ENCODE peak calls at places on chromosomes 6 and 20, in five cellular contexts. M is pancreas, Q is GM23248, T is ascending aorta, R is fibroblast of lung. I is an unnamed sample.
A peak's percentile ranks its signal among the peaks of the same experiment; 100 is the strongest.

GRCh38 chr6:55437141-55437540 is 109.9 kb downstream of the GFRAL start:
- DNase-seq in M (no peak), Q (no peak), T (no peak), R (no peak), I (no peak)

GRCh38 chr6:82894653-82895259 is 170.9 kb downstream of the UBE3D start:
- DNase-seq in M (no peak), Q (no peak), T (no peak), R (no peak), I (no peak)

GRCh38 chr20:49907405-49908257 is 7.7 kb downstream of the SPATA2 start:
- DNase-seq in M (no peak), Q (no peak), T (no peak), R (no peak), I (no peak)

GRCh38 chr6:19934996-19935591 is 97.9 kb downstream of the ID4 start:
- DNase-seq in M (no peak), Q (no peak), T (no peak), R (no peak), I (no peak)

GRCh38 chr6:90251295-90251992 is 45.2 kb downstream of the BACH2 start:
- DNase-seq in M (no peak), Q (no peak), T (no peak), R (peak; percentile 37), I (peak; percentile 15)

GRCh38 chr20:45970646-45971424 is 1.2 kb downstream of the ZNF335 start:
- DNase-seq in M (no peak), Q (peak; percentile 75), T (no peak), R (peak; percentile 37), I (no peak)

GRCh38 chr20:36454664-36455427 is 86.5 kb upstream of the MYL9 start:
- DNase-seq in M (no peak), Q (peak; percentile 17), T (no peak), R (peak; percentile 21), I (no peak)

GRCh38 chr6:43735642-43736199 is 34.3 kb upstream of the VEGFA start:
- DNase-seq in M (no peak), Q (no peak), T (no peak), R (no peak), I (peak; percentile 55)

GRCh38 chr6:38567436-38567835 is 72.3 kb downstream of the BTBD9 start:
- DNase-seq in M (peak; percentile 63), Q (peak; percentile 87), T (no peak), R (peak; percentile 90), I (no peak)

GRCh38 chr6:11585426-11586016 is 48.0 kb downstream of the TMEM170B start:
- DNase-seq in M (no peak), Q (peak; percentile 67), T (no peak), R (peak; percentile 50), I (no peak)

GRCh38 chr6:81638366-81638765 is 114.1 kb downstream of the TENT5A start:
- DNase-seq in M (no peak), Q (no peak), T (no peak), R (no peak), I (no peak)

GRCh38 chr6:105981002-105981887 is 104.9 kb upstream of the PRDM1 start:
- DNase-seq in M (peak; percentile 66), Q (peak; percentile 60), T (no peak), R (peak; percentile 33), I (no peak)

GRCh38 chr6:98841114-98841513 is 6.7 kb downstream of the POU3F2 start:
- DNase-seq in M (no peak), Q (no peak), T (no peak), R (peak; percentile 9), I (no peak)

GRCh38 chr20:25706793-25707192 is 10.1 kb upstream of the ZNF337 start:
- DNase-seq in M (no peak), Q (no peak), T (no peak), R (no peak), I (no peak)

GRCh38 chr6:14278000-14278399 is 160.4 kb downstream of the CD83 start:
- DNase-seq in M (no peak), Q (no peak), T (no peak), R (peak; percentile 20), I (no peak)

GRCh38 chr20:48202334-48202733 is 417.1 kb upstream of the SULF2 start:
- DNase-seq in M (no peak), Q (no peak), T (no peak), R (no peak), I (no peak)

GRCh38 chr20:10075606-10076005 is 40.8 kb downstream of the ANKEF1 start:
- DNase-seq in M (no peak), Q (no peak), T (no peak), R (no peak), I (no peak)

GRCh38 chr6:111921108-111921507 is 47.9 kb upstream of the FYN start:
- DNase-seq in M (no peak), Q (no peak), T (no peak), R (no peak), I (no peak)

GRCh38 chr20:25033941-25034335 is 24.0 kb downstream of the ACSS1 start:
- DNase-seq in M (peak; percentile 29), Q (no peak), T (no peak), R (no peak), I (no peak)

GRCh38 chr20:46575794-46576495 is 25.5 kb upstream of the OCSTAMP start:
- DNase-seq in M (no peak), Q (no peak), T (no peak), R (no peak), I (no peak)

GRCh38 chr6:27159725-27160124 is 87.8 kb upstream of the PRSS16 start:
- DNase-seq in M (no peak), Q (no peak), T (no peak), R (no peak), I (no peak)

GRCh38 chr6:169224716-169225115 is 28.9 kb downstream of the THBS2 start:
- DNase-seq in M (no peak), Q (no peak), T (no peak), R (no peak), I (no peak)

GRCh38 chr6:38503032-38503784 is 136.5 kb downstream of the BTBD9 start:
- DNase-seq in M (no peak), Q (no peak), T (no peak), R (no peak), I (no peak)

GRCh38 chr6:153145591-153145990 is 14.5 kb upstream of the RGS17 start:
- DNase-seq in M (no peak), Q (no peak), T (no peak), R (no peak), I (no peak)

DNA sequence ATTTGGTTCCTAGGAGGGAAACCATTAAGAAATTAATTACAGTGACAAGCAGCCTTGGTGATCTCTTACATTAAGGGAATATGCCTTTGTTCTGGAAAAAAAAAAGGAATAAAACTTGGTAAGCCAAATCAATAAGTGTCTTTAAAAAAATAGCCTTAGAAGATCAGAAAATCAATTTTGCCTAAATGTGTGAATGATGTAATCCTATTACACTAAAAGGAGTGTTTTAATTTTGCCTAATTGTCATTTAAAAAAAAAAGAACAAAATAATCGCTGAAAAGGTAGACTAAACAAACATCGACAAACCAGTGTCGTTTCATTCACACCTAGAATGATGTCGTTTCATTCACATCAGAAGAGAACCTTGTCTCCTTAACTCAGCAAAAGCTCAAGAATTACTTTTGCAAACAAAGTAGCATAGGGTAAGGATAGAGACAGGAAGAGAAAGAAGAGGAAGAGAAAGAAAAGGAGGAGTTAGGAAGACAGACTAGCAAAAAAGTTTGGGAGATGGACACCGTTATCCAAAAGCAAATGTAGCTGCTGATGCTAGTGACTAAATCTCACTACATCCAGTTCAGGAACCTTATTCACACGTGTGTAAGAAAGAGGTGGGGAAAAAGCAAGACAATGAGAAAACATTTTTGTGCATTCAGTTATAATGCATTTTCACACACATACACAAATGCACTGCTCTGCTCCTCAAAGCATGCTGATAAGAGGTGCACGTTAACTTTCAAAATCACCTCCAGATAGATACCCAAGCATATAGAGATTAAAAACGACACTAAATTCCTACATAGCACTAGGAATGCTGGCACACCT is 60.6 kb downstream of the HIVEP2 start:
- DNase-seq in M (no peak), Q (peak; percentile 26), T (no peak), R (no peak), I (no peak)
- H3K27ac ChIP-seq in M (peak overlapping the region; percentile 39), Q (peak overlapping the region; percentile 84), T (peak overlapping the region; percentile 60), R (peak overlapping the region; percentile 84), I (peak overlapping the region; percentile 80)

GRCh38 chr6:17493286-17493685 is 99.9 kb downstream of the CAP2 start:
- DNase-seq in M (no peak), Q (peak; percentile 72), T (no peak), R (peak; percentile 92), I (no peak)
- H3K4me1 ChIP-seq in M (no peaks in the 10 kb centered on the region), Q (peaks cover 8% of the 10 kb centered on the region), T (no peaks in the 10 kb centered on the region), R (peaks cover 4% of the 10 kb centered on the region), I (no peaks in the 10 kb centered on the region)

DNA sequence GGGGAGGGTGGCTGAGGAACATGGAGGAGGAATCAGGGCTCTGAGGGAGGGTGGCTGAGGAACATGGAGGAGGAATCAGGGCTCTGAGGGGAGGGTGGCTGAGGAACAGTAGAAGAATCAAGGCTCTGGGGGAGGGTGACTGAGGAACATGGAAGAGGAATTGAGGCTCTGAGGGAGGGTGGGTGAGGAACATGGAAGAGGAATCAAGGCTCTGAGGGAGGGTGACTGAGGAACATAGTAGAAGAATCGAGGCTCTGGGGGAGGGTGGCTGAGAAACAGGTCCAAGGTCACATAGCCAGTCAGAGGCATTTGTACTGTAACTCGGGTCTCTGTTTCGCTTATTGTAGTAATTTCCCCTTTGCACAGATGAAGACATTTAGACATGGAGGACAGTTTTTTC is 164.8 kb downstream of the SOBP start:
- DNase-seq in M (no peak), Q (no peak), T (no peak), R (no peak), I (no peak)
- H3K27ac ChIP-seq in M (no peak overlapping the region), Q (no peak overlapping the region), T (no peak overlapping the region), R (no peak overlapping the region), I (no peak overlapping the region)

DNA sequence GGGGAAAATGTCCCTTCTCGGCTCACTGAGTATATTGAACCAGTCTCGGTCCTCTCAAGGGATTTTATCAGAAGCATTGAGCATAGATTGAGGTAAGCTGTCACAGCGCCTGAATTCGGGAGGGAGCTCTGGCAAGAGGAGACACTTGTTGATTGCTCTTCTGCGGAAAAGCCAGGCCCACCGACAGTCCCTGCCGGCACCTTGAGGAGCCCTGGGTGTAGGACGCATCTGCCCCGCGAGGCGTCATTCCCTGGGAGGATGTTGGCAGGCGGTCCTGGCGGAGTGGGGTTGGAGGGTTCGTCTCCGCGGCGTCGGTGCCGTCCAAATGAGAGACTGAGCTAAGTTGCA is 829 bp downstream of the FBXO9 start:
- DNase-seq in M (peak; percentile 74), Q (peak; percentile 80), T (no peak), R (peak; percentile 45), I (no peak)
- H3K4me1 ChIP-seq in M (peaks cover 40% of the 10 kb centered on the region), Q (peaks cover 22% of the 10 kb centered on the region), T (no peaks in the 10 kb centered on the region), R (no peaks in the 10 kb centered on the region), I (peaks cover 11% of the 10 kb centered on the region)

GRCh38 chr20:44711237-44711636 is 3.9 kb upstream of the CCN5 start:
- DNase-seq in M (no peak), Q (peak; percentile 32), T (no peak), R (no peak), I (no peak)
- H3K27ac ChIP-seq in M (no peak overlapping the region), Q (no peak overlapping the region), T (no peak overlapping the region), R (no peak overlapping the region), I (no peak overlapping the region)

GRCh38 chr6:33410711-33411631 is at the start of gene PHF1:
- DNase-seq in M (peak; percentile 79), Q (peak; percentile 90), T (no peak), R (peak; percentile 83), I (no peak)
- H3K4me1 ChIP-seq in M (no peaks in the 10 kb centered on the region), Q (peaks cover 16% of the 10 kb centered on the region), T (peaks cover 10% of the 10 kb centered on the region), R (peaks cover 16% of the 10 kb centered on the region), I (peaks cover 15% of the 10 kb centered on the region)